ENCODE peak calls at places on chromosomes 5 and 9, in eight cellular contexts. J is activated CD4-positive, alpha-beta T cell treated with anti-CD3 and anti-CD28 coated beads, Interleukin-2, amount 10 ng/mL, durations not matched to agents 24 days and 14 days; S is heart right ventricle; T is NCI-H524; Z is BE2C; G is HCT116; O is EL; Y is AG20443. C is an unnamed sample.
A peak's percentile ranks its signal among the peaks of the same experiment; 100 is the strongest.

GRCh38 chr5:148866024-148866423 is 39.6 kb downstream of the ADRB2 start:
- DNase-seq in J (no peak), S (no peak), T (no peak), Z (no peak), G (no peak), O (no peak), Y (no peak), C (no peak)

GRCh38 chr5:82347213-82347947 is 69.2 kb upstream of the RPS23 start:
- DNase-seq in J (peak; percentile 63), S (peak; percentile 23), T (no peak), Z (no peak), G (no peak), O (peak; percentile 71), Y (peak; percentile 85), C (no peak)

GRCh38 chr5:135488727-135489465 is 36.7 kb upstream of the TIFAB start:
- DNase-seq in J (no peak), S (peak; percentile 14), T (peak; percentile 88), Z (peak; percentile 77), G (peak; percentile 37), O (peak; percentile 89), Y (peak; percentile 90), C (peak; percentile 75)

GRCh38 chr9:124283232-124283814 is 25.6 kb downstream of the NEK6 start:
- DNase-seq in J (no peak), S (no peak), T (no peak), Z (no peak), G (no peak), O (no peak), Y (no peak), C (no peak)

GRCh38 chr9:5799314-5799713 is 33.6 kb downstream of the ERMP1 start:
- DNase-seq in J (peak; percentile 63), S (no peak), T (peak; percentile 1), Z (peak; percentile 21), G (peak; percentile 16), O (peak; percentile 53), Y (peak; percentile 58), C (peak; percentile 22)

GRCh38 chr9:127612993-127613954 is 1.2 kb downstream of the STXBP1 start:
- DNase-seq in J (peak; percentile 87), S (peak; percentile 83), T (peak; percentile 51), Z (peak; percentile 63), G (no peak), O (peak; percentile 84), Y (peak; percentile 77), C (peak; percentile 38)

GRCh38 chr9:93267091-93267541 is 83.2 kb downstream of the WNK2 start:
- DNase-seq in J (no peak), S (no peak), T (no peak), Z (no peak), G (no peak), O (no peak), Y (peak; percentile 7), C (no peak)

GRCh38 chr5:59732806-59733205 is 160.7 kb downstream of the PDE4D start:
- DNase-seq in J (no peak), S (no peak), T (no peak), Z (no peak), G (no peak), O (no peak), Y (no peak), C (no peak)

GRCh38 chr9:126673689-126674364 is 60.1 kb downstream of the LMX1B start:
- DNase-seq in J (no peak), S (no peak), T (no peak), Z (peak; percentile 53), G (no peak), O (no peak), Y (no peak), C (no peak)

GRCh38 chr9:115864581-115864980 is 289.0 kb upstream of the PAPPA start:
- DNase-seq in J (no peak), S (no peak), T (no peak), Z (no peak), G (no peak), O (no peak), Y (no peak), C (no peak)

GRCh38 chr9:91197232-91198181 is 164.2 kb downstream of the AUH start:
- DNase-seq in J (peak; percentile 48), S (no peak), T (no peak), Z (peak; percentile 30), G (peak; percentile 85), O (peak; percentile 94), Y (peak; percentile 86), C (no peak)

GRCh38 chr5:64784451-64785025 is 15.8 kb downstream of the CWC27 start:
- DNase-seq in J (peak; percentile 91), S (peak; percentile 14), T (peak; percentile 41), Z (peak; percentile 78), G (peak; percentile 62), O (peak; percentile 75), Y (peak; percentile 46), C (peak; percentile 48)